ENCODE peak calls at places on chromosomes 4 and X, in eight cellular contexts. D, L, Q, X, W, H, B and R are unnamed samples. For H3K9me3, the result is how much of the 10 kb centered on the place peaks cover.

GRCh38 chr4:48862661-48863060 is 31.8 kb downstream of the OCIAD1 start:
- DNase-seq in D (no peak), L (no peak), Q (no peak), X (no peak), W (no peak), H (no peak), B (no peak), R (no peak)

GRCh38 chr4:16082038-16082423 is 1.8 kb downstream of the PROM1 start:
- DNase-seq in D (no peak), L (no peak), Q (no peak), X (no peak), W (no peak), H (no peak), B (no peak), R (no peak)

GRCh38 chrX:53458082-53458481 is 23.9 kb upstream of the HSD17B10 start:
- DNase-seq in D (no peak), L (no peak), Q (no peak), X (no peak), W (no peak), H (no peak), B (no peak), R (no peak)

GRCh38 chrX:131068945-131069719 is 11.0 kb downstream of the ARHGAP36 start:
- DNase-seq in D (no peak), L (no peak), Q (no peak), X (no peak), W (no peak), H (no peak), B (peak), R (no peak)

GRCh38 chrX:23799469-23800065 is 16.6 kb downstream of the SAT1 start:
- DNase-seq in D (no peak), L (no peak), Q (no peak), X (no peak), W (no peak), H (no peak), B (no peak), R (no peak)

GRCh38 chrX:66544181-66544580 is 94.7 kb downstream of the EDA2R start:
- DNase-seq in D (no peak), L (no peak), Q (no peak), X (no peak), W (no peak), H (no peak), B (no peak), R (no peak)

GRCh38 chr4:183987987-183988392 is 82.9 kb downstream of the STOX2 start:
- DNase-seq in D (peak), L (peak), Q (peak), X (peak), W (peak), H (no peak), B (no peak), R (peak)

GRCh38 chrX:27728291-27728690 is 79.5 kb upstream of the MAGEB10 start:
- DNase-seq in D (no peak), L (no peak), Q (no peak), X (no peak), W (no peak), H (no peak), B (no peak), R (no peak)

GRCh38 chr4:3791910-3792542 is 25.8 kb downstream of the ADRA2C start:
- DNase-seq in D (no peak), L (no peak), Q (peak), X (peak), W (no peak), H (no peak), B (no peak), R (peak)

GRCh38 chr4:60582167-60582566 is 618.0 kb upstream of the ADGRL3 start:
- DNase-seq in D (no peak), L (no peak), Q (no peak), X (no peak), W (no peak), H (no peak), B (no peak), R (no peak)

GRCh38 chr4:74378573-74378972 is 13.6 kb downstream of the EREG start:
- DNase-seq in D (no peak), L (no peak), Q (no peak), X (no peak), W (no peak), H (no peak), B (no peak), R (no peak)

GRCh38 chr4:139889901-139890300 is 224.3 kb downstream of the MGST2 start:
- DNase-seq in D (no peak), L (no peak), Q (no peak), X (no peak), W (no peak), H (no peak), B (no peak), R (no peak)

GRCh38 chrX:30635630-30636029 is 17.6 kb upstream of the GK start:
- DNase-seq in D (no peak), L (no peak), Q (no peak), X (no peak), W (no peak), H (no peak), B (no peak), R (no peak)

GRCh38 chr4:182206266-182206665 is 36.9 kb upstream of the TENM3 start:
- DNase-seq in D (no peak), L (no peak), Q (no peak), X (no peak), W (no peak), H (no peak), B (no peak), R (no peak)

GRCh38 chrX:40176256-40176978 is 78.7 kb upstream of the BCOR start:
- DNase-seq in D (no peak), L (peak), Q (peak), X (peak), W (no peak), H (peak), B (peak), R (peak)

GRCh38 chr4:121696641-121697461 is at the start of gene ANXA5:
- DNase-seq in D (peak), L (peak), Q (peak), X (peak), W (peak), H (peak), B (peak), R (peak)

GRCh38 chr4:3391422-3391821 is 50.3 kb upstream of the HGFAC start:
- DNase-seq in D (no peak), L (no peak), Q (no peak), X (no peak), W (no peak), H (no peak), B (no peak), R (no peak)

GRCh38 chr4:7810792-7811535 is 128.7 kb downstream of the AFAP1 start:
- DNase-seq in D (no peak), L (peak), Q (no peak), X (no peak), W (no peak), H (no peak), B (no peak), R (no peak)

GRCh38 chrX:110143454-110144210 is 140.7 kb downstream of the TMEM164 start:
- DNase-seq in D (no peak), L (no peak), Q (no peak), X (no peak), W (no peak), H (no peak), B (no peak), R (no peak)

GRCh38 chr4:80495847-80496246 is 160.3 kb downstream of the CFAP299 start:
- DNase-seq in D (no peak), L (no peak), Q (no peak), X (no peak), W (no peak), H (no peak), B (no peak), R (no peak)
- H3K9me3 ChIP-seq in D (under half), L (under half), Q (under half), X (under half), W (under half), H (under half), B (under half), R (under half)

GRCh38 chrX:147911192-147912022 is at the start of gene FMR1:
- DNase-seq in D (peak), L (peak), Q (peak), X (peak), W (peak), H (peak), B (peak), R (peak)

GRCh38 chrX:147914609-147915008 is 2.9 kb downstream of the FMR1 start:
- DNase-seq in D (no peak), L (no peak), Q (no peak), X (no peak), W (no peak), H (no peak), B (no peak), R (no peak)

GRCh38 chrX:147916375-147916968 is 4.8 kb downstream of the FMR1 start:
- DNase-seq in D (no peak), L (no peak), Q (no peak), X (no peak), W (no peak), H (no peak), B (no peak), R (no peak)

GRCh38 chrX:147912093-147912801 is 528 bp downstream of the FMR1 start:
- DNase-seq in D (no peak), L (peak), Q (no peak), X (peak), W (no peak), H (peak), B (peak), R (peak)

DNA sequence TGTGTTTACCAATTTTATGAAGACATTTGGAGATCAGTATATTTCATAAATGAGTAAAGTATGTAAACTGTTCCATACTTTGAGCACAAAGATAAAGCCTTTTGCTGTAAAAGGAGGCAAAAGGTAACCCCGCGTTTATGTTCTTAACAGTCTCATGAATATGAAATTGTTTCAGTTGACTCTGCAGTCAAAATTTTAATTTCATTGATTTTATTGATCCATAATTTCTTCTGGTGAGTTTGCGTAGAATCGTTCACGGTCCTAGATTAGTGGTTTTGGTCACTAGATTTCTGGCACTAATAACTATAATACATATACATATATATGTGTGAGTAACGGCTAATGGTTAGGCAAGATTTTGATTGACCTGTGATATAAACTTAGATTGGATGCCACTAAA is 1.9 kb downstream of the FMR1 start:
- DNase-seq in D (no peak), L (no peak), Q (no peak), X (no peak), W (no peak), H (no peak), B (no peak), R (no peak)
- H3K4me3 ChIP-seq in D (no peak), L (peak), Q (peak), X (peak), W (peak), H (no peak), B (no peak), R (no peak)

GRCh38 chr4:12016729-12017128 is 588.0 kb upstream of the HS3ST1 start:
- DNase-seq in D (no peak), L (no peak), Q (no peak), X (no peak), W (no peak), H (no peak), B (no peak), R (no peak)
- H3K9me3 ChIP-seq in D (under half), L (under half), Q (under half), X (under half), W (under half), H (under half), B (under half), R (under half)

GRCh38 chrX:9273744-9274143 is 191.1 kb upstream of the TBL1X start:
- DNase-seq in D (no peak), L (no peak), Q (no peak), X (no peak), W (no peak), H (no peak), B (no peak), R (no peak)

GRCh38 chrX:9282325-9282724 is 182.5 kb upstream of the TBL1X start:
- DNase-seq in D (no peak), L (no peak), Q (no peak), X (no peak), W (no peak), H (no peak), B (no peak), R (no peak)

GRCh38 chrX:9278475-9279270 is 186.2 kb upstream of the TBL1X start:
- DNase-seq in D (no peak), L (no peak), Q (no peak), X (no peak), W (no peak), H (no peak), B (no peak), R (no peak)

DNA sequence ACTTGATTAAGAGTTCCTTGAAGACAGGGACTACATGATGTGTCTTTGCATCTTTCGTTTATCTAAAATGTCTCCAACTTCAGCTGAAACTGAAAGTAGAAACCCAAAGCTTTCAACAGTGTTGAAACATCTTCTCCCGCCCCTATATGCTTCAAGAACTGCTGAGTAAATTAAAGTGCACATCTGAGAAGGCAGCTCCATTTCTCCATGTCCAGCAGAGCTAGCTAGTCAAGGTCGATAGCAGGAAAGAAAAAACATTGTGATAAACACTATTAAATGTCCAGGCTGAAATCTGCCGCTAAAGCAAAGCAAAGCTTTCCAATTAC is 185.6 kb upstream of the TBL1X start:
- DNase-seq in D (no peak), L (no peak), Q (no peak), X (no peak), W (no peak), H (no peak), B (no peak), R (no peak)
- H3K4me3 ChIP-seq in D (no peak), L (peak), Q (no peak), X (peak), W (no peak), H (no peak), B (no peak), R (no peak)